ENCODE peak calls at places on chromosomes 5 and 9, in ten cellular contexts. O is stimulated activated CD8-positive, alpha-beta memory T cell treated with anti-CD3 and anti-CD28 coated beads, Interleukin-7, amount 100 ng/mL, for 24 hours; I is DMS153; A is activated CD8-positive, alpha-beta T cell treated with anti-CD3 and anti-CD28 coated beads, Interleukin-2, amount 10 ng/mL, durations not matched to agents 7 days and 5 days; H is neural crest cell; G is cardiac muscle cell; S is Calu3; F is left cardiac atrium; T is fibroblast of the aortic adventitia; W is HS-5. B is an unnamed sample.

GRCh38 chr5:65268520-65268919 is 213.2 kb downstream of the ADAMTS6 start:
- DNase-seq in G (no peak), F (no peak), I (no peak), A (no peak), O (no peak), W (no peak), T (peak; percentile 58), H (no peak), S (no peak), B (no peak)

GRCh38 chr5:173323799-173324114 is 4.5 kb downstream of the STC2 start:
- DNase-seq in F (no peak), O (no peak), G (no peak), S (no peak), T (no peak), W (no peak), A (no peak), H (no peak), I (no peak), B (no peak)

GRCh38 chr5:124310453-124310852 is 436.0 kb downstream of the ZNF608 start:
- DNase-seq in I (peak; percentile 6), T (no peak), O (no peak), G (no peak), W (no peak), F (no peak), A (no peak), H (no peak), S (peak; percentile 33), B (no peak)

GRCh38 chr9:79193001-79193400 is 378.8 kb upstream of the TLE4 start:
- DNase-seq in S (no peak), T (peak; percentile 63), I (no peak), F (no peak), A (no peak), G (peak; percentile 71), W (peak; percentile 47), H (no peak), O (no peak), B (no peak)

GRCh38 chr9:93326056-93326455 is 125.4 kb upstream of the FAM120A start:
- DNase-seq in H (no peak), F (no peak), A (no peak), W (peak; percentile 18), T (no peak), I (no peak), G (no peak), O (no peak), S (no peak), B (no peak)

GRCh38 chr9:107587175-107587963 is 97.8 kb upstream of the KLF4 start:
- DNase-seq in T (no peak), F (peak; percentile 81), O (no peak), W (no peak), I (peak; percentile 20), A (no peak), H (no peak), G (no peak), S (peak; percentile 11), B (peak; percentile 57)

GRCh38 chr5:68562308-68562707 is 346.8 kb downstream of the PIK3R1 start:
- DNase-seq in O (no peak), T (peak; percentile 93), I (peak; percentile 15), W (no peak), G (peak; percentile 98), A (no peak), H (no peak), F (peak; percentile 23), S (no peak), B (peak; percentile 68)

GRCh38 chr9:76203373-76203772 is 190.9 kb downstream of the RFK start:
- DNase-seq in S (peak; percentile 25), H (no peak), A (no peak), O (no peak), F (peak; percentile 45), G (peak; percentile 49), W (no peak), T (peak; percentile 37), I (no peak), B (no peak)

GRCh38 chr9:69671291-69671903 is 774 bp downstream of the APBA1 start:
- DNase-seq in A (no peak), H (no peak), S (no peak), W (no peak), O (no peak), T (peak; percentile 22), G (no peak), I (no peak), F (peak; percentile 32), B (peak; percentile 57)

GRCh38 chr5:96008487-96008886 is 46.8 kb upstream of the ELL2 start:
- DNase-seq in W (no peak), F (no peak), G (no peak), H (no peak), A (no peak), T (no peak), S (no peak), I (no peak), O (no peak), B (no peak)

GRCh38 chr9:113233146-113233545 is 11.8 kb downstream of the SLC31A1 start:
- DNase-seq in A (no peak), T (no peak), O (no peak), H (no peak), I (no peak), F (no peak), W (no peak), S (no peak), G (peak; percentile 17), B (no peak)

GRCh38 chr9:103193992-103194391 is 198.9 kb downstream of the CYLC2 start:
- DNase-seq in W (no peak), G (no peak), I (no peak), O (no peak), A (no peak), F (no peak), T (no peak), H (no peak), S (no peak), B (no peak)

GRCh38 chr9:136543830-136544548 is 1.9 kb downstream of the NOTCH1 start:
- DNase-seq in G (no peak), S (peak; percentile 58), F (no peak), T (no peak), H (peak; percentile 60), A (no peak), O (no peak), W (no peak), I (no peak), B (no peak)

GRCh38 chr9:3475300-3476020 is 50.3 kb downstream of the RFX3 start:
- DNase-seq in A (no peak), O (no peak), H (no peak), S (peak; percentile 44), G (no peak), I (no peak), T (no peak), W (no peak), F (no peak), B (no peak)

GRCh38 chr5:127293373-127293772 is 2.8 kb downstream of the MEGF10 start:
- DNase-seq in S (no peak), G (no peak), H (no peak), A (no peak), I (no peak), T (no peak), F (no peak), W (no peak), O (no peak), B (no peak)

GRCh38 chr5:76641514-76642120 is 18.4 kb upstream of the F2RL2 start:
- DNase-seq in H (peak; percentile 68), T (peak; percentile 88), I (no peak), O (peak; percentile 38), F (peak; percentile 56), G (peak; percentile 87), S (peak; percentile 72), W (no peak), A (peak; percentile 77), B (no peak)

GRCh38 chr9:136031741-136032638 is 63.1 kb downstream of the NACC2 start:
- DNase-seq in G (peak; percentile 39), H (no peak), F (no peak), O (no peak), S (no peak), A (no peak), W (no peak), T (peak; percentile 34), I (no peak), B (no peak)

GRCh38 chr5:92800360-92800759 is 780.7 kb downstream of the NR2F1-AS1 start:
- DNase-seq in W (no peak), T (peak; percentile 23), A (no peak), H (no peak), S (no peak), O (no peak), I (peak; percentile 35), F (no peak), G (peak; percentile 14), B (no peak)

GRCh38 chr5:149643781-149644180 is 62.5 kb downstream of the ARHGEF37 start:
- DNase-seq in H (no peak), G (no peak), I (no peak), W (no peak), T (no peak), O (no peak), S (no peak), A (no peak), F (no peak), B (no peak)

GRCh38 chr5:146079695-146080361 is 25.5 kb downstream of the PLAC8L1 start:
- DNase-seq in S (no peak), G (peak; percentile 47), A (peak; percentile 40), F (no peak), W (peak; percentile 24), T (peak; percentile 32), H (no peak), I (no peak), O (no peak), B (no peak)

GRCh38 chr9:80072406-80072805 is 500.6 kb downstream of the TLE4 start:
- DNase-seq in S (no peak), O (no peak), W (no peak), G (no peak), F (no peak), H (no peak), A (no peak), T (no peak), I (no peak), B (no peak)

GRCh38 chr5:54457094-54457531 is 1.6 kb downstream of the HSPB3 start:
- DNase-seq in W (no peak), S (peak; percentile 7), H (no peak), G (peak; percentile 92), F (no peak), I (no peak), T (peak; percentile 84), A (no peak), O (no peak), B (no peak)

GRCh38 chr5:107875834-107876233 is 205.1 kb upstream of the EFNA5 start:
- DNase-seq in O (no peak), H (peak; percentile 15), A (no peak), F (no peak), I (no peak), G (peak; percentile 6), T (peak; percentile 20), S (peak; percentile 46), W (no peak), B (no peak)

GRCh38 chr5:36728697-36729543 is 122.5 kb downstream of the SLC1A3 start:
- DNase-seq in O (no peak), S (peak; percentile 19), G (peak; percentile 79), I (peak; percentile 43), H (no peak), F (no peak), T (peak; percentile 81), W (peak; percentile 56), A (peak; percentile 44), B (no peak)

GRCh38 chr5:149666212-149666852 is 63.8 kb upstream of the PPARGC1B start:
- DNase-seq in H (no peak), W (no peak), G (peak; percentile 61), I (no peak), S (no peak), F (peak; percentile 44), O (no peak), A (no peak), T (peak; percentile 27), B (no peak)

GRCh38 chr5:180304431-180305375 is 12.8 kb upstream of the MAPK9 start:
- DNase-seq in H (no peak), T (no peak), G (no peak), I (no peak), A (no peak), F (peak; percentile 15), O (no peak), S (no peak), W (no peak), B (no peak)

GRCh38 chr9:16928179-16928945 is 57.9 kb upstream of the BNC2 start:
- DNase-seq in S (no peak), F (no peak), A (no peak), W (no peak), O (no peak), H (no peak), I (no peak), G (no peak), T (no peak), B (no peak)

GRCh38 chr5:83802686-83803085 is 82.0 kb upstream of the HAPLN1 start:
- DNase-seq in A (no peak), S (no peak), I (no peak), G (peak; percentile 17), H (no peak), T (no peak), O (no peak), F (no peak), W (no peak), B (no peak)

B was measured in sciatic nerve.